ENCODE peak calls at places on chromosome 9, in nine cellular contexts. One of them, this sample, is unnamed.

GRCh38 chr9:112003538-112003937 is 106.9 kb downstream of the UGCG start:
- DNase-seq in cardiac fibroblast: no peak
- DNase-seq in AG08395: no peak
- DNase-seq in Ammon's horn: no peak
- DNase-seq in COR-L47: no peak
- DNase-seq in NCI-H1105: no peak
- DNase-seq in astrocyte of the hippocampus: no peak
- DNase-seq in left cardiac atrium: no peak
- DNase-seq in activated CD8-positive, alpha-beta memory T cell treated with anti-CD3 and anti-CD28 coated beads for 48 hours: no peak
- DNase-seq in this sample: no peak

GRCh38 chr9:79477955-79478751 is 93.6 kb upstream of the TLE4 start:
- DNase-seq in astrocyte of the hippocampus: peak
- DNase-seq in NCI-H1105: no peak
- DNase-seq in Ammon's horn: peak
- DNase-seq in left cardiac atrium: no peak
- DNase-seq in COR-L47: peak
- DNase-seq in AG08395: peak
- DNase-seq in activated CD8-positive, alpha-beta memory T cell treated with anti-CD3 and anti-CD28 coated beads for 48 hours: peak
- DNase-seq in cardiac fibroblast: peak
- DNase-seq in this sample: no peak

GRCh38 chr9:136593581-136593980 is 47.7 kb upstream of the NOTCH1 start:
- DNase-seq in cardiac fibroblast: no peak
- DNase-seq in left cardiac atrium: no peak
- DNase-seq in activated CD8-positive, alpha-beta memory T cell treated with anti-CD3 and anti-CD28 coated beads for 48 hours: no peak
- DNase-seq in NCI-H1105: no peak
- DNase-seq in astrocyte of the hippocampus: no peak
- DNase-seq in Ammon's horn: no peak
- DNase-seq in AG08395: no peak
- DNase-seq in COR-L47: no peak
- DNase-seq in this sample: no peak

GRCh38 chr9:83234541-83234940 is 171.6 kb upstream of the RASEF start:
- DNase-seq in astrocyte of the hippocampus: peak
- DNase-seq in cardiac fibroblast: peak
- DNase-seq in Ammon's horn: no peak
- DNase-seq in left cardiac atrium: no peak
- DNase-seq in COR-L47: no peak
- DNase-seq in AG08395: no peak
- DNase-seq in activated CD8-positive, alpha-beta memory T cell treated with anti-CD3 and anti-CD28 coated beads for 48 hours: no peak
- DNase-seq in NCI-H1105: no peak
- DNase-seq in this sample: no peak

GRCh38 chr9:122001491-122002201 is 91.5 kb downstream of the TTLL11 start:
- DNase-seq in Ammon's horn: no peak
- DNase-seq in activated CD8-positive, alpha-beta memory T cell treated with anti-CD3 and anti-CD28 coated beads for 48 hours: no peak
- DNase-seq in cardiac fibroblast: no peak
- DNase-seq in left cardiac atrium: peak
- DNase-seq in COR-L47: peak
- DNase-seq in NCI-H1105: no peak
- DNase-seq in astrocyte of the hippocampus: peak
- DNase-seq in AG08395: no peak
- DNase-seq in this sample: no peak

GRCh38 chr9:133683494-133684460 is 47.6 kb downstream of the DBH start:
- DNase-seq in activated CD8-positive, alpha-beta memory T cell treated with anti-CD3 and anti-CD28 coated beads for 48 hours: peak
- DNase-seq in cardiac fibroblast: peak
- DNase-seq in Ammon's horn: no peak
- DNase-seq in astrocyte of the hippocampus: no peak
- DNase-seq in AG08395: peak
- DNase-seq in COR-L47: no peak
- DNase-seq in NCI-H1105: no peak
- DNase-seq in left cardiac atrium: peak
- DNase-seq in this sample: no peak

GRCh38 chr9:78064075-78064474 is 32.5 kb upstream of the GNAQ start:
- DNase-seq in left cardiac atrium: no peak
- DNase-seq in Ammon's horn: peak
- DNase-seq in AG08395: peak
- DNase-seq in activated CD8-positive, alpha-beta memory T cell treated with anti-CD3 and anti-CD28 coated beads for 48 hours: no peak
- DNase-seq in cardiac fibroblast: peak
- DNase-seq in NCI-H1105: no peak
- DNase-seq in COR-L47: no peak
- DNase-seq in astrocyte of the hippocampus: peak
- DNase-seq in this sample: no peak

GRCh38 chr9:137516144-137516917 is 33.9 kb downstream of the PNPLA7 start:
- DNase-seq in COR-L47: no peak
- DNase-seq in AG08395: no peak
- DNase-seq in cardiac fibroblast: no peak
- DNase-seq in left cardiac atrium: no peak
- DNase-seq in Ammon's horn: no peak
- DNase-seq in activated CD8-positive, alpha-beta memory T cell treated with anti-CD3 and anti-CD28 coated beads for 48 hours: no peak
- DNase-seq in astrocyte of the hippocampus: no peak
- DNase-seq in NCI-H1105: no peak
- DNase-seq in this sample: no peak

GRCh38 chr9:95947118-95947517 is 71.6 kb downstream of the ERCC6L2 start:
- DNase-seq in cardiac fibroblast: no peak
- DNase-seq in left cardiac atrium: no peak
- DNase-seq in COR-L47: no peak
- DNase-seq in AG08395: no peak
- DNase-seq in activated CD8-positive, alpha-beta memory T cell treated with anti-CD3 and anti-CD28 coated beads for 48 hours: no peak
- DNase-seq in Ammon's horn: no peak
- DNase-seq in NCI-H1105: no peak
- DNase-seq in astrocyte of the hippocampus: peak
- DNase-seq in this sample: no peak

GRCh38 chr9:12702160-12702758 is 9.1 kb downstream of the TYRP1 start:
- DNase-seq in activated CD8-positive, alpha-beta memory T cell treated with anti-CD3 and anti-CD28 coated beads for 48 hours: no peak
- DNase-seq in astrocyte of the hippocampus: peak
- DNase-seq in left cardiac atrium: peak
- DNase-seq in Ammon's horn: peak
- DNase-seq in NCI-H1105: no peak
- DNase-seq in cardiac fibroblast: peak
- DNase-seq in AG08395: peak
- DNase-seq in COR-L47: peak
- DNase-seq in this sample: peak

GRCh38 chr9:32345243-32345642 is 39.2 kb upstream of the ACO1 start:
- DNase-seq in NCI-H1105: no peak
- DNase-seq in cardiac fibroblast: no peak
- DNase-seq in astrocyte of the hippocampus: no peak
- DNase-seq in COR-L47: no peak
- DNase-seq in Ammon's horn: no peak
- DNase-seq in AG08395: no peak
- DNase-seq in activated CD8-positive, alpha-beta memory T cell treated with anti-CD3 and anti-CD28 coated beads for 48 hours: no peak
- DNase-seq in left cardiac atrium: no peak
- DNase-seq in this sample: no peak

GRCh38 chr9:116661037-116661954 is 25.8 kb upstream of the TRIM32 start:
- DNase-seq in Ammon's horn: peak
- DNase-seq in activated CD8-positive, alpha-beta memory T cell treated with anti-CD3 and anti-CD28 coated beads for 48 hours: no peak
- DNase-seq in cardiac fibroblast: peak
- DNase-seq in left cardiac atrium: no peak
- DNase-seq in NCI-H1105: peak
- DNase-seq in astrocyte of the hippocampus: peak
- DNase-seq in AG08395: peak
- DNase-seq in COR-L47: peak
- DNase-seq in this sample: peak

GRCh38 chr9:134314950-134315715 is 11.1 kb upstream of the RXRA start:
- DNase-seq in COR-L47: no peak
- DNase-seq in Ammon's horn: no peak
- DNase-seq in astrocyte of the hippocampus: no peak
- DNase-seq in activated CD8-positive, alpha-beta memory T cell treated with anti-CD3 and anti-CD28 coated beads for 48 hours: no peak
- DNase-seq in AG08395: no peak
- DNase-seq in cardiac fibroblast: no peak
- DNase-seq in NCI-H1105: no peak
- DNase-seq in left cardiac atrium: peak
- DNase-seq in this sample: no peak

GRCh38 chr9:77738932-77739331 is 90.8 kb upstream of the GNA14 start:
- DNase-seq in COR-L47: no peak
- DNase-seq in activated CD8-positive, alpha-beta memory T cell treated with anti-CD3 and anti-CD28 coated beads for 48 hours: no peak
- DNase-seq in NCI-H1105: no peak
- DNase-seq in AG08395: no peak
- DNase-seq in left cardiac atrium: no peak
- DNase-seq in cardiac fibroblast: no peak
- DNase-seq in Ammon's horn: no peak
- DNase-seq in astrocyte of the hippocampus: no peak
- DNase-seq in this sample: no peak